ENCODE peak calls at places on chromosomes 5 and 9, in five cellular contexts. X, D, T, V and S are unnamed samples.

GRCh38 chr5:132365213-132365612 is 4.3 kb upstream of the SLC22A5 start:
- DNase-seq in X (no peak), D (no peak), T (no peak), V (no peak), S (no peak)

GRCh38 chr9:114114364-114114763 is 15.3 kb upstream of the KIF12 start:
- DNase-seq in X (no peak), D (no peak), T (no peak), V (no peak), S (no peak)

GRCh38 chr5:79955496-79956172 is 35.4 kb downstream of the MTX3 start:
- DNase-seq in X (no peak), D (no peak), T (no peak), V (no peak), S (no peak)

GRCh38 chr9:127398715-127399400 is 1.9 kb downstream of the SLC2A8 start:
- DNase-seq in X (no peak), D (no peak), T (no peak), V (no peak), S (no peak)

GRCh38 chr5:81879936-81880335 is 91.9 kb upstream of the ATG10 start:
- DNase-seq in X (no peak), D (no peak), T (no peak), V (no peak), S (no peak)

GRCh38 chr5:161034456-161034855 is 182.4 kb upstream of the ATP10B start:
- DNase-seq in X (peak), D (no peak), T (no peak), V (no peak), S (no peak)

GRCh38 chr5:57817001-57817453 is 334.4 kb upstream of the ACTBL2 start:
- DNase-seq in X (no peak), D (no peak), T (no peak), V (no peak), S (no peak)

GRCh38 chr5:57368010-57368409 is 114.6 kb downstream of the ACTBL2 start:
- DNase-seq in X (no peak), D (no peak), T (peak), V (peak), S (no peak)

GRCh38 chr9:128204858-128205257 is 1.7 kb downstream of the DNM1 start:
- DNase-seq in X (no peak), D (no peak), T (no peak), V (no peak), S (no peak)

GRCh38 chr5:6472792-6473191 is 24.1 kb downstream of the UBE2QL1 start:
- DNase-seq in X (no peak), D (no peak), T (no peak), V (no peak), S (no peak)

GRCh38 chr9:83699615-83700014 is 8.1 kb downstream of the UBQLN1 start:
- DNase-seq in X (no peak), D (no peak), T (no peak), V (no peak), S (no peak)

GRCh38 chr5:98631311-98632054 is 142.0 kb upstream of the RGMB start:
- DNase-seq in X (no peak), D (no peak), T (peak), V (peak), S (no peak)

GRCh38 chr9:124320062-124320973 is 62.6 kb downstream of the NEK6 start:
- DNase-seq in X (peak), D (peak), T (peak), V (peak), S (no peak)

GRCh38 chr9:76166436-76166959 is 227.7 kb downstream of the RFK start:
- DNase-seq in X (no peak), D (no peak), T (no peak), V (no peak), S (no peak)

GRCh38 chr9:78015242-78015641 is 16.4 kb downstream of the GNAQ start:
- DNase-seq in X (no peak), D (no peak), T (no peak), V (no peak), S (no peak)

GRCh38 chr5:75510836-75511434 is 494 bp downstream of the CERT1 start:
- DNase-seq in X (peak), D (peak), T (no peak), V (no peak), S (no peak)

GRCh38 chr5:68418230-68418629 is 202.7 kb downstream of the PIK3R1 start:
- DNase-seq in X (no peak), D (no peak), T (no peak), V (no peak), S (no peak)

DNA sequence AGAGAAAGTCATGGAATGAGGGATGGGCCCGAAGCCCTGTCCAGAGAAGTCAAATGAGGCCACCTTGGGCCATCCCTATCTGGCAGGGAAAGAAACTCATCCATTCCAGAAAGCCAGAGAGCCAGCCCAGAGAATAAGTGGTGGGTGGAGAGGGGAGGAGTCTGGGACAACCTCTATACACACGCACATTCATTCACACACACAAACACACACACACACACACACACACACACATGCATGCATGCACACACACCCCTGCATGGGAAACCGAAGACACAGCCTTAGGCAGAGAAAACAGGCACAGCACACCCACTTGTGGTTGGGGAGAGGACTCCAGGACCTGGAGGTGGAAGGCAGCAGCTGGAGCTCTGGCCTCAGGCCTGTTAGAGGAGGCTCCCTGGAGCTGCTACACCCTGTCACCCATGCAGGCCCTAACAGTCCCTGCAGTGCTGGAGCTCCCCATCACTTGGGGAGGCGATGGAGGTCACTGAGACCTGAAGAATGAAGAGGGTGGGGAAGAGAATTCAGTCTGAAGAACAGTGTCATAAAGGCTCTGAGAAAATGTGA is 38.0 kb downstream of the TGFBI start:
- DNase-seq in X (no peak), D (no peak), T (peak), V (no peak), S (peak)
- TF ChIP-seq CTCF in X (no peak), D (peak), T (peak), V (peak), S (no peak)

GRCh38 chr5:180612683-180613082 is 21.4 kb upstream of the SCGB3A1 start:
- DNase-seq in X (no peak), D (no peak), T (no peak), V (no peak), S (no peak)

GRCh38 chr5:180613188-180613587 is 21.9 kb upstream of the SCGB3A1 start:
- DNase-seq in X (no peak), D (no peak), T (no peak), V (no peak), S (no peak)

GRCh38 chr5:180609386-180609785 is 18.1 kb upstream of the SCGB3A1 start:
- DNase-seq in X (no peak), D (no peak), T (no peak), V (no peak), S (no peak)

GRCh38 chr5:180609817-180610550 is 18.7 kb upstream of the SCGB3A1 start:
- DNase-seq in X (no peak), D (no peak), T (no peak), V (no peak), S (no peak)

DNA sequence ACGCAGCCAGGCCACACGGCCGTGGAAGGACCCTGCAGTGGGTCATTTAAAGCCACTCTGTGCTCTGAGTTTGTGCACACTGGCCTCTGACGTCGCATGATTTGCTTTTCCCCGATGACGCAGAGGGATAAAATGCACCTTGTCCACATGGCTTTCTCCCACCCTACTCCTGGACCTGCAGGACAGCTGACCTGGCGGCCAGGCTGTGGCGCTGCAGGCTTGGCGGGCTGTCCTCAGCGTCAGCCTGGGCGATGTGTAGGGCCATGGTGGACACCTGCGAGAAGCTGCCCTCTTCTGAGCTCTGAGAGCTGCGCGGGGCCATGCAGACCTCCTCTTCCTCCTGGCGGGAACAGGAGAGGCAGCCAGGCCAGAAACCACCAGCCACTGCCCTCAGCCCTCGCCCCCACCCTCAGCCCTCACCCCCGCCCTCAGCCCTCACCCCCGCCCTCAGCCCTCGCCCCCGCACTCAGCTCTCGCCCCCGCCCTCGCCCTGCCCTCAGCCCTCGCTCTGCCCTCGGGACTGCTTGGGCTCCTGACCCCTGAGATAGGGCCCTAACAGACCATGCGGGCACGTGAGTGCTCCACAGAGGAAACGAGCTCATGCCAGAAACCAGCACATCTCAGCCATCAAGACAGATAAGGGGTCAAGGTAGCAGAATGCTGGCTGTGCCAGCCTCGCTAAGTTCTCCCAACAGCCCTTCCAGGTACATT is 20.0 kb upstream of the SCGB3A1 start:
- DNase-seq in X (no peak), D (no peak), T (no peak), V (no peak), S (no peak)
- TF ChIP-seq CTCF in X (no peak), D (no peak), T (no peak), V (no peak), S (no peak)

GRCh38 chr5:45796959-45797553 is 100.9 kb upstream of the HCN1 start:
- DNase-seq in X (no peak), D (no peak), T (no peak), V (no peak), S (no peak)
- TF ChIP-seq CTCF in X (peak), D (no peak), T (peak), V (peak), S (peak)

DNA sequence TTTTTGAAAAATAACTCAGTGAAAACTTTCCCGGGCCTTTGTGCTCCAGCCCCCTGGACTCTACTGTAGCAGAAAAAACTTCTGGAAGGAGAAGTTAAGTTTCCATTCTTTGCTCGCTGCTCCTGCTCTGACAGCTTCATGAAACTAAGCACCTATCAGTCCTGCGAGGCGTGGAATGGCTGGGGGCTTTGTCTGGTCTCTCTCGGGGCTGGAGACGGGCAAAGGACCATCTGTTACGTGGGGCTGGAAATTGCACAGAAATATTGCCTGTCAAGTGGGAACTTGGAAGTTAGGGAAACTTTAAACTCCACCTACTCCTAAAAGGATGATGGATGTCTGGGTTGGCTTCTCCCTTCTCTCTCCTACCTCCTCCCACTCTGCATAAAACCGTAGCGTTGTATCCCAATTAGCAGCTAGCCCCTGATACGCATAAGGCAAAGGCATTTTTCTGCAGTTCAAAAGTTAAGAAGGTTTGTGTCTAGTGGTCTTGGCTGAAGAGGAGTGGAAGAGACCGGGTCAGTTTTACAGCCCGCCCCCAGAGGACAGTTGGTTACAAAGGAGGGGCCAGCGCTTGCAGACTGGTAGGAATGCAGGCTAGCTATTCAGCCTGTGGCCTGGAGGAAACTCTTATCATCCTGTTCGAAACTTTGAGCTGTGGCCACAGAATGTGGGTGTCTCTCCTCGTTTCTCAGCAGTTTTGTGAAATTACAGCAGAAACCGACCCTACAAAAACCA is 1.2 kb downstream of the FBXL7 start:
- DNase-seq in X (peak), D (no peak), T (peak), V (no peak), S (no peak)
- TF ChIP-seq CTCF in X (peak), D (no peak), T (peak), V (no peak), S (peak)

GRCh38 chr9:136093331-136093986 is 1.6 kb downstream of the NACC2 start:
- DNase-seq in X (no peak), D (no peak), T (no peak), V (no peak), S (no peak)

GRCh38 chr9:136092353-136092650 is 2.8 kb downstream of the NACC2 start:
- DNase-seq in X (no peak), D (no peak), T (no peak), V (no peak), S (no peak)

GRCh38 chr9:136091582-136092352 is 3.3 kb downstream of the NACC2 start:
- DNase-seq in X (no peak), D (no peak), T (no peak), V (no peak), S (no peak)

GRCh38 chr9:136093995-136094881 is 851 bp downstream of the NACC2 start:
- DNase-seq in X (no peak), D (peak), T (no peak), V (no peak), S (no peak)

GRCh38 chr9:136092741-136093140 is 2.3 kb downstream of the NACC2 start:
- DNase-seq in X (no peak), D (no peak), T (no peak), V (no peak), S (no peak)
- TF ChIP-seq CTCF in X (no peak), D (no peak), T (no peak), V (no peak), S (no peak)

GRCh38 chr9:73685786-73686185 is 534.1 kb downstream of the ANXA1 start:
- DNase-seq in X (no peak), D (no peak), T (no peak), V (no peak), S (no peak)

GRCh38 chr9:73689091-73689870 is 537.6 kb downstream of the ANXA1 start:
- DNase-seq in X (no peak), D (no peak), T (no peak), V (no peak), S (no peak)

GRCh38 chr9:73683862-73684591 is 532.4 kb downstream of the ANXA1 start:
- DNase-seq in X (no peak), D (no peak), T (no peak), V (peak), S (no peak)

GRCh38 chr9:73680831-73681230 is 529.2 kb downstream of the ANXA1 start:
- DNase-seq in X (no peak), D (no peak), T (no peak), V (no peak), S (no peak)

GRCh38 chr9:73684601-73685000 is 532.9 kb downstream of the ANXA1 start:
- DNase-seq in X (no peak), D (no peak), T (no peak), V (no peak), S (no peak)
- TF ChIP-seq CTCF in X (no peak), D (no peak), T (no peak), V (no peak), S (no peak)